ENCODE peak calls at places on chromosomes 1 and 21, in seven cellular contexts. P, Q, X, G, M, A and W are unnamed samples.

GRCh38 chr1:8202182-8202905 is 115.6 kb upstream of the SLC45A1 start:
- DNase-seq in P (peak), Q (peak), X (peak), G (no peak), M (peak), A (peak), W (peak)

GRCh38 chr1:960371-961131 is at the start of gene KLHL17:
- DNase-seq in P (peak), Q (peak), X (no peak), G (peak), M (peak), A (peak), W (peak)

GRCh38 chr1:149936992-149937705 is 470 bp upstream of the MTMR11 start:
- DNase-seq in P (no peak), Q (peak), X (peak), G (peak), M (peak), A (peak), W (peak)

GRCh38 chr1:166920561-166921475 is 44.8 kb upstream of the TADA1 start:
- DNase-seq in P (peak), Q (peak), X (no peak), G (no peak), M (peak), A (peak), W (no peak)

GRCh38 chr21:21788591-21788990 is 790.4 kb downstream of the NCAM2 start:
- DNase-seq in P (no peak), Q (no peak), X (no peak), G (no peak), M (no peak), A (no peak), W (no peak)

GRCh38 chr1:51955797-51956527 is 34.5 kb downstream of the RAB3B start:
- DNase-seq in P (peak), Q (no peak), X (no peak), G (peak), M (peak), A (no peak), W (no peak)

GRCh38 chr1:245687636-245688535 is 533.1 kb downstream of the KIF26B start:
- DNase-seq in P (peak), Q (peak), X (no peak), G (no peak), M (peak), A (no peak), W (no peak)

GRCh38 chr1:228793032-228793431 is 57.8 kb downstream of the RHOU start:
- DNase-seq in P (no peak), Q (no peak), X (no peak), G (no peak), M (no peak), A (no peak), W (no peak)

GRCh38 chr1:30274176-30274936 is 449.0 kb downstream of the MATN1 start:
- DNase-seq in P (peak), Q (no peak), X (no peak), G (no peak), M (no peak), A (no peak), W (no peak)

GRCh38 chr1:41474490-41475271 is 9.8 kb downstream of the EDN2 start:
- DNase-seq in P (peak), Q (peak), X (no peak), G (no peak), M (peak), A (peak), W (no peak)

GRCh38 chr21:42525228-42525604 is 11.6 kb downstream of the SLC37A1 start:
- DNase-seq in P (peak), Q (peak), X (no peak), G (peak), M (peak), A (peak), W (no peak)

GRCh38 chr1:176949033-176949662 is 215.4 kb downstream of the ASTN1 start:
- DNase-seq in P (peak), Q (peak), X (peak), G (peak), M (peak), A (peak), W (peak)

GRCh38 chr1:116006486-116006964 is 30.2 kb downstream of the SLC22A15 start:
- DNase-seq in P (no peak), Q (no peak), X (no peak), G (peak), M (no peak), A (no peak), W (no peak)

GRCh38 chr1:109894823-109895719 is 15.6 kb upstream of the CSF1 start:
- DNase-seq in P (no peak), Q (no peak), X (no peak), G (no peak), M (no peak), A (no peak), W (no peak)

GRCh38 chr1:85629532-85629920 is 49.0 kb downstream of the CCN1 start:
- DNase-seq in P (no peak), Q (peak), X (no peak), G (no peak), M (no peak), A (no peak), W (peak)

GRCh38 chr1:19866758-19867157 is 15.4 kb upstream of the OTUD3 start:
- DNase-seq in P (no peak), Q (peak), X (no peak), G (no peak), M (no peak), A (no peak), W (peak)

GRCh38 chr1:51270751-51271150 is 34.7 kb downstream of the RNF11 start:
- DNase-seq in P (no peak), Q (peak), X (no peak), G (no peak), M (no peak), A (no peak), W (no peak)

GRCh38 chr1:206496131-206496793 is 11.1 kb upstream of the RASSF5 start:
- DNase-seq in P (no peak), Q (no peak), X (no peak), G (no peak), M (no peak), A (no peak), W (no peak)

GRCh38 chr1:218658294-218658693 is 313.2 kb downstream of the TGFB2 start:
- DNase-seq in P (no peak), Q (peak), X (no peak), G (no peak), M (no peak), A (no peak), W (peak)

GRCh38 chr1:224637510-224637909 is 21.4 kb downstream of the CNIH3 start:
- DNase-seq in P (no peak), Q (peak), X (no peak), G (no peak), M (peak), A (no peak), W (peak)

GRCh38 chr1:86705633-86705985 is 1.2 kb downstream of the SH3GLB1 start:
- DNase-seq in P (no peak), Q (peak), X (no peak), G (peak), M (no peak), A (no peak), W (peak)

GRCh38 chr1:109307363-109308021 is 681 bp upstream of the MYBPHL start:
- DNase-seq in P (peak), Q (no peak), X (no peak), G (no peak), M (no peak), A (peak), W (no peak)

GRCh38 chr1:32538887-32539583 is at the start of gene ZBTB8A:
- DNase-seq in P (no peak), Q (peak), X (peak), G (peak), M (peak), A (peak), W (peak)

GRCh38 chr1:8302181-8302681 is 15.7 kb upstream of the SLC45A1 start:
- DNase-seq in P (peak), Q (no peak), X (no peak), G (no peak), M (peak), A (no peak), W (no peak)

GRCh38 chr1:109059026-109059425 is 16.8 kb downstream of the TAF13 start:
- DNase-seq in P (no peak), Q (no peak), X (no peak), G (no peak), M (no peak), A (no peak), W (no peak)

GRCh38 chr21:42213082-42213774 is 5.7 kb upstream of the ABCG1 start:
- DNase-seq in P (no peak), Q (no peak), X (no peak), G (no peak), M (no peak), A (no peak), W (no peak)

GRCh38 chr1:16181887-16182719 is 26.2 kb upstream of the EPHA2 start:
- DNase-seq in P (peak), Q (peak), X (peak), G (no peak), M (peak), A (peak), W (peak)

GRCh38 chr1:3282656-3283430 is 171.6 kb upstream of the ARHGEF16 start:
- DNase-seq in P (no peak), Q (no peak), X (no peak), G (no peak), M (no peak), A (no peak), W (no peak)

GRCh38 chr1:76402128-76402527 is 327.6 kb downstream of the ST6GALNAC3 start:
- DNase-seq in P (no peak), Q (no peak), X (no peak), G (no peak), M (no peak), A (no peak), W (no peak)

GRCh38 chr1:119773711-119774241 is 5.1 kb upstream of the HMGCS2 start:
- DNase-seq in P (peak), Q (peak), X (no peak), G (no peak), M (peak), A (no peak), W (peak)

GRCh38 chr1:77994117-77994516 is 10.6 kb upstream of the DNAJB4 start:
- DNase-seq in P (no peak), Q (no peak), X (no peak), G (no peak), M (no peak), A (no peak), W (no peak)

GRCh38 chr1:219088778-219089557 is 84.7 kb upstream of the LYPLAL1 start:
- DNase-seq in P (no peak), Q (peak), X (peak), G (no peak), M (no peak), A (peak), W (peak)

GRCh38 chr1:21933397-21934248 is 3.5 kb downstream of the HSPG2 start:
- DNase-seq in P (no peak), Q (peak), X (no peak), G (no peak), M (peak), A (peak), W (peak)

DNA sequence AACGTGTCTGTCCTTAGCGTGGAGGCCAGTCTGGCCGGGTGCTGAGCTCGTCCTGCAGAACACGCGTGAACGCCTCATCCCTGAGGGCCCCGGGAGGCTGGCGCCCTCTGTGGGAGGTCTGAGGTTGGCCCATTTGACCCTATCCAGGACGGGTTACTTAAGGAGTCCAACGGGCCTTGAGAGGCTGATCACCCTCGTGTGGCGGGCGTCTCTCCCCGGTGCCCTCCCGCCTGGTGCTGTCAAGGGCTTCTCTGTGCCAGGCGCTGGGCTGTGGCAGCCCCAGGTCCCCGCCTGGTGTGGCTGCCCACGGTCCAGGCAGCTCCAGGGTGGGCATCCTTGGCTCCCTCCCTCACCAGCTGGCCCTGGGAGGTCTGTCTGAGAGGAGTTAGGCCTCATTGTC is 9.7 kb downstream of the SKI start:
- DNase-seq in P (no peak), Q (peak), X (no peak), G (no peak), M (peak), A (no peak), W (no peak)
- H3K27ac ChIP-seq in P (no peak), Q (peak), X (no peak), G (no peak), M (peak), A (no peak), W (no peak)

DNA sequence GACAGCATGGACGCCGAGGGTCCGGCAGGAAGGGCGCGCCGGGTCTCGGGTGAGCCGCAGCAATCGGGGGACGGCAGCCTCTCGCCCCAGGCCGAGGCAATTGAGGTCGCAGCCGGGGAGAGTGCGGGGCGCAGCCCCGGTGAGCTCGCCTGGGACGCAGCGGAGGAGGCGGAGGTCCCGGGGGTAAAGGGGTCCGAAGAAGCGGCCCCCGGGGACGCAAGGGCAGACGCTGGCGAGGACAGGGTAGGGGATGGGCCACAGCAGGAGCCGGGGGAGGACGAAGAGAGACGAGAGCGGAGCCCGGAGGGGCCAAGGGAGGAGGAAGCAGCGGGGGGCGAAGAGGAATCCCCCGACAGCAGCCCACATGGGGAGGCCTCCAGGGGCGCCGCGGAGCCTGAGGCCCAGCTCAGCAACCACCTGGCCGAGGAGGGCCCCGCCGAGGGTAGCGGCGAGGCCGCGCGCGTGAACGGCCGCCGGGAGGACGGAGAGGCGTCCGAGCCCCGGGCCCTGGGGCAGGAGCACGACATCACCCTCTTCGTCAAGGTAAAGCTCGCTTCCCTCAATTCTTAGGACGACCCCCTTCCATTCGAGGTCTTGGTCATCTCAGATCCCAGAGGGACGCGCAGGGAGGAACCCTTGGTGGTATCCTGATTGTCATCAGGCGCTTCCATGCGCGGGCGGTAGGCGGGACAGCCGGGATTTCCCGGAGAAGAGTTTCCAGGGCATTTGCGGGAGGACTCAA is 1.6 kb downstream of the CLIC6 start:
- DNase-seq in P (peak), Q (peak), X (no peak), G (no peak), M (peak), A (peak), W (no peak)
- TF ChIP-seq EZH2 in P (peak), Q (peak), X (no peak), G (no peak), M (peak), A (no peak), W (no peak)

DNA sequence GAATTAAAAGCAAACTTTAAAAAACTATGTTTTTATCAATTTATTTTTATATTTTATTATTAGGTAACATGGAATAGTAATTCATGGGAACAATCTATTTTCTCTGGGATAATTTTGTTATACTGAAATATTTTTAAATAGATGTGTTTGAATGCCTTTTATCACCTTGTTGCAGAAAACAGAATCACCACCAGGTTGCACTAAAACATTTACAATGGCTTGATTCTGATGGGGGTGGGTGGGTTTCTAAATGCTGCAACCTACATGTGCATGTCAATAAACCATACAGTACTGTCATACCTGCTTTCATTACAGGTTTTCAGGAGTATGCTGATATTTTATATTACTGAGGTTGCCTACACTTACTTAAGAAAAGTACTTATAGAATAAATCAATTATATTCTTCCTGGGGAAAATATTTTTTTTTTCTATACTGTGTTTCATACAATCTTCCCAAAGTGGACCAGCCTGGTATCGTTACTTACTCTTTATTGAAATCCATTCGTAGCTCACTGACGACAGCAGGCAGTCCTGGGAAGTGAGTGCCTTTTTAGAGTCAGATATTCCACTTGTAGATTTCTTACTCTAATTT is 132.8 kb downstream of the PTPRC start:
- DNase-seq in P (peak), Q (peak), X (peak), G (peak), M (peak), A (peak), W (peak)
- TF ChIP-seq EZH2phosphoT487 in P (no peak), Q (no peak), X (no peak), G (no peak), M (no peak), A (no peak), W (no peak)

GRCh38 chr21:44353200-44353970 is at the start of gene TRPM2:
- DNase-seq in P (no peak), Q (peak), X (no peak), G (no peak), M (no peak), A (no peak), W (no peak)
- H3K27ac ChIP-seq in P (no peak), Q (no peak), X (no peak), G (no peak), M (no peak), A (no peak), W (no peak)

GRCh38 chr1:165355221-165355976 is 1.1 kb downstream of the LMX1A start:
- DNase-seq in P (peak), Q (no peak), X (no peak), G (no peak), M (peak), A (no peak), W (no peak)

GRCh38 chr1:165352442-165353293 is 3.8 kb downstream of the LMX1A start:
- DNase-seq in P (peak), Q (no peak), X (no peak), G (no peak), M (peak), A (peak), W (no peak)

GRCh38 chr1:165352109-165352441 is 4.4 kb downstream of the LMX1A start:
- DNase-seq in P (peak), Q (no peak), X (no peak), G (no peak), M (peak), A (no peak), W (no peak)

GRCh38 chr1:165354739-165355138 is 1.8 kb downstream of the LMX1A start:
- DNase-seq in P (peak), Q (no peak), X (no peak), G (no peak), M (peak), A (no peak), W (no peak)

DNA sequence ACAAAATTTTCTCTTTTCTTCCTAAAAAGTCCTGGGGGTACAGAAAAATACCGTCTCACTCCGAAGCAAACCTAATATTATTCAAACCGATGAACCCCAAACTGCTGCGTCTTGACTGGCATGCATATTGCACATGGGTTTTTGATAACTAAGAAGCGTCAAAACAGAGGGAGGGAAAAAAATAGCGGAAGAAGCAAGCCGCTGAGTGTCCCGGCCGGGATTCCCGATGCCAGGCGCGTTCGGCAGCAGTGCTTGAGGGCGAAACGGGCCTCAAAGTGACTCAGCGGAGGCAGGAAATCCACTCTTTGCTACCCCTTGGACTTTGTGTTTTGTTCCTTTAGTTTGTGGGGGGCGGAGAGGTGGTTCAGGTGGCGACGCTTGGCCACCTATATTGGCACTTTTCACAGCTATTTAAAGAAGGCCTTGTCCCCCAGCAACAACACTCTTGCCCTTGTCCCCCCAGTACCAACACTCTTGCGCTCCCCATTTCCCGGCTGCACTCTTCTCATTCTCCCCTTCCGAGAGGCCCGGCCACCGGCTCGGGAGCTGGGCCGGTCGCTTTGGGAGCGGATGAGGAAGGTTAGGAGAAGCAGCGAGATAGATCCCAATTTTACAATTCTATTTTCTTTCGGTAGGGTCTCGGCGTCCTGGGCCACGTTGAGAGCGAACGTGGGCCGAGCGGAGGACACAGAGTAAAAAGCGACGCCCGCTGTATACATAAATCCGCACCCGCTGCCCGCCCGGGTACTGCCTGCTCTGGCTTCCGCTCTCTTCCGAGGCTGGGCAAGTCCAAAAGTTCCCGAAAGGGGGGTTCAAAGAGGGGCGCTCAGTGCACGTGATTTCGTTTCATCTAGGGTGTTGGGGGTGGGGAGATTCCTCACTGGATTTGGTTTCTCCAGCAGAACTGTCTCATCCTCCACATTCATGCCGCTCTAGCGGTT is 2.5 kb downstream of the LMX1A start:
- DNase-seq in P (peak), Q (no peak), X (no peak), G (no peak), M (peak), A (no peak), W (no peak)
- TF ChIP-seq EZH2 in P (peak), Q (no peak), X (no peak), G (no peak), M (peak), A (peak), W (no peak)